ENCODE peak calls at places on chromosomes 5 and 9, in nine cellular contexts. One of them, this sample, is unnamed. For H4K20me1, the result is how much of the 10 kb centered on the place peaks cover.

GRCh38 chr5:54547711-54548250 is 30.2 kb downstream of the SNX18 start:
- DNase-seq in H9: no peak
- DNase-seq in mammary epithelial cell: peak
- DNase-seq in K562: no peak
- DNase-seq in hepatocyte: peak
- DNase-seq in neural progenitor cell: no peak
- DNase-seq in PC-3: peak
- DNase-seq in IMR-90: peak
- DNase-seq in Karpas-422: no peak
- DNase-seq in this sample: no peak

GRCh38 chr9:14317667-14318255 is 3.8 kb upstream of the NFIB start:
- DNase-seq in H9: no peak
- DNase-seq in mammary epithelial cell: no peak
- DNase-seq in K562: no peak
- DNase-seq in hepatocyte: no peak
- DNase-seq in neural progenitor cell: no peak
- DNase-seq in PC-3: no peak
- DNase-seq in IMR-90: no peak
- DNase-seq in Karpas-422: peak
- DNase-seq in this sample: no peak

GRCh38 chr5:82151622-82152021 is 126.5 kb downstream of the RPS23 start:
- DNase-seq in H9: no peak
- DNase-seq in mammary epithelial cell: peak
- DNase-seq in K562: no peak
- DNase-seq in hepatocyte: no peak
- DNase-seq in neural progenitor cell: no peak
- DNase-seq in PC-3: no peak
- DNase-seq in IMR-90: peak
- DNase-seq in Karpas-422: peak
- DNase-seq in this sample: no peak

GRCh38 chr5:131394128-131394527 is 130.3 kb downstream of the CDC42SE2 start:
- DNase-seq in H9: no peak
- DNase-seq in mammary epithelial cell: peak
- DNase-seq in K562: no peak
- DNase-seq in hepatocyte: peak
- DNase-seq in neural progenitor cell: no peak
- DNase-seq in PC-3: no peak
- DNase-seq in IMR-90: peak
- DNase-seq in Karpas-422: no peak
- DNase-seq in this sample: no peak

GRCh38 chr9:18268381-18268780 is 205.6 kb upstream of the ADAMTSL1 start:
- DNase-seq in H9: no peak
- DNase-seq in mammary epithelial cell: peak
- DNase-seq in K562: no peak
- DNase-seq in hepatocyte: no peak
- DNase-seq in neural progenitor cell: peak
- DNase-seq in PC-3: peak
- DNase-seq in IMR-90: peak
- DNase-seq in Karpas-422: no peak
- DNase-seq in this sample: peak

GRCh38 chr5:117953272-117953671 is 1035.1 kb downstream of the DTWD2 start:
- DNase-seq in H9: no peak
- DNase-seq in mammary epithelial cell: no peak
- DNase-seq in K562: no peak
- DNase-seq in hepatocyte: no peak
- DNase-seq in neural progenitor cell: no peak
- DNase-seq in PC-3: no peak
- DNase-seq in IMR-90: no peak
- DNase-seq in Karpas-422: no peak
- DNase-seq in this sample: no peak

GRCh38 chr9:20781086-20781485 is 97.0 kb downstream of the FOCAD start:
- DNase-seq in H9: no peak
- DNase-seq in mammary epithelial cell: no peak
- DNase-seq in K562: no peak
- DNase-seq in hepatocyte: peak
- DNase-seq in neural progenitor cell: peak
- DNase-seq in PC-3: no peak
- DNase-seq in IMR-90: peak
- DNase-seq in Karpas-422: no peak
- DNase-seq in this sample: no peak

GRCh38 chr5:96228449-96228848 is 204.6 kb downstream of the PCSK1 start:
- DNase-seq in H9: no peak
- DNase-seq in mammary epithelial cell: peak
- DNase-seq in K562: no peak
- DNase-seq in hepatocyte: no peak
- DNase-seq in neural progenitor cell: no peak
- DNase-seq in PC-3: peak
- DNase-seq in IMR-90: peak
- DNase-seq in Karpas-422: no peak
- DNase-seq in this sample: no peak

GRCh38 chr9:137607141-137607857 is 1.8 kb downstream of the ARRDC1 start:
- DNase-seq in H9: no peak
- DNase-seq in mammary epithelial cell: no peak
- DNase-seq in K562: no peak
- DNase-seq in hepatocyte: peak
- DNase-seq in neural progenitor cell: no peak
- DNase-seq in PC-3: peak
- DNase-seq in IMR-90: peak
- DNase-seq in Karpas-422: no peak
- DNase-seq in this sample: peak

GRCh38 chr5:79878721-79879336 is 112.2 kb downstream of the MTX3 start:
- DNase-seq in H9: peak
- DNase-seq in mammary epithelial cell: peak
- DNase-seq in K562: peak
- DNase-seq in hepatocyte: no peak
- DNase-seq in neural progenitor cell: peak
- DNase-seq in PC-3: peak
- DNase-seq in IMR-90: no peak
- DNase-seq in Karpas-422: peak
- DNase-seq in this sample: peak

GRCh38 chr9:82488702-82489578 is 500.4 kb downstream of the SPATA31D1 start:
- DNase-seq in H9: no peak
- DNase-seq in mammary epithelial cell: peak
- DNase-seq in K562: no peak
- DNase-seq in hepatocyte: peak
- DNase-seq in neural progenitor cell: no peak
- DNase-seq in PC-3: peak
- DNase-seq in IMR-90: peak
- DNase-seq in Karpas-422: no peak
- DNase-seq in this sample: no peak

GRCh38 chr5:107670028-107670926 is 460 bp downstream of the EFNA5 start:
- DNase-seq in H9: peak
- DNase-seq in mammary epithelial cell: peak
- DNase-seq in K562: no peak
- DNase-seq in hepatocyte: peak
- DNase-seq in neural progenitor cell: peak
- DNase-seq in PC-3: peak
- DNase-seq in IMR-90: peak
- DNase-seq in Karpas-422: no peak
- DNase-seq in this sample: peak

GRCh38 chr5:172450861-172451695 is 3.2 kb downstream of the SH3PXD2B start:
- DNase-seq in H9: peak
- DNase-seq in mammary epithelial cell: no peak
- DNase-seq in K562: peak
- DNase-seq in hepatocyte: peak
- DNase-seq in neural progenitor cell: peak
- DNase-seq in PC-3: peak
- DNase-seq in IMR-90: no peak
- DNase-seq in Karpas-422: peak
- DNase-seq in this sample: peak

GRCh38 chr5:136620016-136620419 is 254.7 kb upstream of the TRPC7 start:
- DNase-seq in H9: no peak
- DNase-seq in mammary epithelial cell: no peak
- DNase-seq in K562: peak
- DNase-seq in hepatocyte: peak
- DNase-seq in neural progenitor cell: no peak
- DNase-seq in PC-3: peak
- DNase-seq in IMR-90: peak
- DNase-seq in Karpas-422: no peak
- DNase-seq in this sample: no peak

GRCh38 chr9:129317179-129318011 is 139.3 kb upstream of the IER5L start:
- DNase-seq in H9: no peak
- DNase-seq in mammary epithelial cell: no peak
- DNase-seq in K562: peak
- DNase-seq in hepatocyte: peak
- DNase-seq in neural progenitor cell: peak
- DNase-seq in PC-3: peak
- DNase-seq in IMR-90: peak
- DNase-seq in Karpas-422: peak
- DNase-seq in this sample: no peak

GRCh38 chr5:172492097-172492840 is 37.9 kb upstream of the SH3PXD2B start:
- DNase-seq in H9: peak
- DNase-seq in mammary epithelial cell: no peak
- DNase-seq in K562: no peak
- DNase-seq in hepatocyte: no peak
- DNase-seq in neural progenitor cell: no peak
- DNase-seq in PC-3: no peak
- DNase-seq in IMR-90: no peak
- DNase-seq in Karpas-422: no peak
- DNase-seq in this sample: no peak

GRCh38 chr9:14057347-14058077 is 256.4 kb downstream of the NFIB start:
- DNase-seq in H9: no peak
- DNase-seq in mammary epithelial cell: no peak
- DNase-seq in K562: no peak
- DNase-seq in hepatocyte: no peak
- DNase-seq in neural progenitor cell: no peak
- DNase-seq in PC-3: no peak
- DNase-seq in IMR-90: no peak
- DNase-seq in Karpas-422: no peak
- DNase-seq in this sample: no peak

GRCh38 chr9:97179616-97180015 is 127.8 kb upstream of the CCDC180 start:
- DNase-seq in H9: no peak
- DNase-seq in mammary epithelial cell: peak
- DNase-seq in K562: no peak
- DNase-seq in hepatocyte: no peak
- DNase-seq in neural progenitor cell: no peak
- DNase-seq in PC-3: peak
- DNase-seq in IMR-90: no peak
- DNase-seq in Karpas-422: no peak
- DNase-seq in this sample: no peak

GRCh38 chr5:158812381-158812780 is 287.3 kb downstream of the EBF1 start:
- DNase-seq in H9: peak
- DNase-seq in mammary epithelial cell: no peak
- DNase-seq in K562: peak
- DNase-seq in hepatocyte: no peak
- DNase-seq in neural progenitor cell: no peak
- DNase-seq in PC-3: no peak
- DNase-seq in IMR-90: no peak
- DNase-seq in Karpas-422: peak
- DNase-seq in this sample: no peak

GRCh38 chr5:139665626-139666025 is 17.5 kb downstream of the CXXC5 start:
- DNase-seq in H9: no peak
- DNase-seq in mammary epithelial cell: no peak
- DNase-seq in K562: no peak
- DNase-seq in hepatocyte: no peak
- DNase-seq in neural progenitor cell: no peak
- DNase-seq in PC-3: no peak
- DNase-seq in IMR-90: no peak
- DNase-seq in Karpas-422: no peak
- DNase-seq in this sample: no peak
- H4K20me1 ChIP-seq in H9: under half
- H4K20me1 ChIP-seq in mammary epithelial cell: under half
- H4K20me1 ChIP-seq in K562: under half
- H4K20me1 ChIP-seq in hepatocyte: half or more
- H4K20me1 ChIP-seq in neural progenitor cell: under half
- H4K20me1 ChIP-seq in PC-3: under half
- H4K20me1 ChIP-seq in IMR-90: under half
- H4K20me1 ChIP-seq in Karpas-422: under half
- H4K20me1 ChIP-seq in this sample: half or more

GRCh38 chr5:170357853-170358497 is 31.2 kb downstream of the KCNMB1 start:
- DNase-seq in H9: no peak
- DNase-seq in mammary epithelial cell: no peak
- DNase-seq in K562: peak
- DNase-seq in hepatocyte: no peak
- DNase-seq in neural progenitor cell: no peak
- DNase-seq in PC-3: no peak
- DNase-seq in IMR-90: no peak
- DNase-seq in Karpas-422: no peak
- DNase-seq in this sample: no peak
- H3K4me2 ChIP-seq in H9: no peak
- H3K4me2 ChIP-seq in mammary epithelial cell: no peak
- H3K4me2 ChIP-seq in K562: no peak
- H3K4me2 ChIP-seq in hepatocyte: no peak
- H3K4me2 ChIP-seq in neural progenitor cell: no peak
- H3K4me2 ChIP-seq in PC-3: no peak
- H3K4me2 ChIP-seq in IMR-90: no peak
- H3K4me2 ChIP-seq in Karpas-422: no peak
- H3K4me2 ChIP-seq in this sample: no peak

DNA sequence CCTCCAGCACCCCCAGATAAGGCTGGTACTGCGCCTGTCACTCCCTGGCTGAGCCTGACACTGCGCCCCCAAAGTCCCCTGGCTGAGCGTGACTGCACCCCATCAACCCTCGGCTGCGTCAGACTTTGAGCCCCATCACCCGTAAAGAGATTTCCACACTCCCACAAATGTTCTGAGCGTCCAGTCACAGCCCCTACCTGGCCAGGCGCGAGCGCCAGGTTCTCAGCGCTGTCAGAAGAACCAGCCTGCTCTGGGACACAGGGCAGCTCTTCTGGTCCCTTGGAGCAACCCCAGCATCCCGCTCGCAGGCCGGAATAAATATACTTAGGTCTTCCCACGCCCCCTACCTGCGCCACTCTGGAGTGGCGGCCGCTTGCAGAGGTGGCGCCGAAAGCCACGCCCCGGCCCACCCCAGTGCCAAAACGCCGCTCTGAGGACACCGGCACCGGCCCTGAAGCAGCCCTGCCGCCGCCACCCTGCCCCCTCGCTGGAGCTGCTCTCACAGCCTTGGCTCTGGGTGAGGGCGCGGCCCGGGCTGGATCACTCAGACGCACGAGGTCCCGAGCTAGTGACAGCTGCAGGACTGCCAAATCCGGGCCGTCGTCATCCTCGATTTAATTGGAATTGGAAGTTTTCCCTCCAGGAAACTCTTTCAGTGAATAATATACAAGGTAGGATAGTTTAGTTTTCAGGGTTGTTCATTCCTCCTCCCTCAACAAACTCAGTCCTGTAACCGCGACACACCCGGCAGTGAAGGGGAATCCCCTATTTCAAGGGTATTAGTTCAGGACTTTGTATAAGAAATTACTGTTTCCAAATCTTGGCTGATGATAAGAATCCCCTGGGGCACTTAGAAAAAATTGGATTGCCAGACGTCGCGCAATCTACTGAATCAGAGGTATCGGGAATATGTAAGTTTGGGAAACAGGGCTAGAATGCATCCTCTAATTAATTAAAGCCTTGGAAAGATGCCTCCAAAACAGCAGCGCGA is 1.2 kb upstream of the CEMIP2 start:
- DNase-seq in H9: peak
- DNase-seq in mammary epithelial cell: peak
- DNase-seq in K562: peak
- DNase-seq in hepatocyte: peak
- DNase-seq in neural progenitor cell: peak
- DNase-seq in PC-3: peak
- DNase-seq in IMR-90: no peak
- DNase-seq in Karpas-422: peak
- DNase-seq in this sample: peak
- H3K27ac ChIP-seq in H9: no peak
- H3K27ac ChIP-seq in mammary epithelial cell: peak
- H3K27ac ChIP-seq in K562: no peak
- H3K27ac ChIP-seq in hepatocyte: peak
- H3K27ac ChIP-seq in neural progenitor cell: no peak
- H3K27ac ChIP-seq in PC-3: peak
- H3K27ac ChIP-seq in IMR-90: no peak
- H3K27ac ChIP-seq in Karpas-422: no peak
- H3K27ac ChIP-seq in this sample: no peak

GRCh38 chr5:1521671-1522600 is 1.8 kb downstream of the LPCAT1 start:
- DNase-seq in H9: peak
- DNase-seq in mammary epithelial cell: peak
- DNase-seq in K562: peak
- DNase-seq in hepatocyte: peak
- DNase-seq in neural progenitor cell: peak
- DNase-seq in PC-3: peak
- DNase-seq in IMR-90: peak
- DNase-seq in Karpas-422: peak
- DNase-seq in this sample: peak
- H4K20me1 ChIP-seq in H9: under half
- H4K20me1 ChIP-seq in mammary epithelial cell: under half
- H4K20me1 ChIP-seq in K562: under half
- H4K20me1 ChIP-seq in hepatocyte: under half
- H4K20me1 ChIP-seq in neural progenitor cell: half or more
- H4K20me1 ChIP-seq in PC-3: under half
- H4K20me1 ChIP-seq in IMR-90: half or more
- H4K20me1 ChIP-seq in Karpas-422: half or more
- H4K20me1 ChIP-seq in this sample: under half

This sample was measured in osteoblast.